ENCODE peak calls at places on chromosome 17, in four cellular contexts. One of them, this sample, is unnamed.

GRCh38 chr17:4258867-4259266 is 4.9 kb downstream of the ANKFY1 start:
- DNase-seq in body of pancreas: no peak
- DNase-seq in HL-60: no peak
- DNase-seq in HCT116: no peak
- DNase-seq in this sample: no peak

GRCh38 chr17:49694847-49695697 is 12.7 kb downstream of the SLC35B1 start:
- DNase-seq in body of pancreas: peak
- DNase-seq in HCT116: no peak
- DNase-seq in HL-60: peak
- DNase-seq in this sample: peak

GRCh38 chr17:4566785-4567184 is 6.4 kb upstream of the GGT6 start:
- DNase-seq in HCT116: peak
- DNase-seq in body of pancreas: peak
- DNase-seq in HL-60: peak
- DNase-seq in this sample: peak

GRCh38 chr17:78323821-78324390 is 36.0 kb downstream of the SOCS3 start:
- DNase-seq in HL-60: no peak
- DNase-seq in body of pancreas: no peak
- DNase-seq in HCT116: no peak
- DNase-seq in this sample: no peak

GRCh38 chr17:64622931-64623654 is 39.0 kb downstream of the SMURF2 start:
- DNase-seq in HCT116: peak
- DNase-seq in HL-60: no peak
- DNase-seq in body of pancreas: no peak
- DNase-seq in this sample: peak

GRCh38 chr17:41777579-41778188 is 8.8 kb downstream of the JUP start:
- DNase-seq in HL-60: no peak
- DNase-seq in body of pancreas: peak
- DNase-seq in HCT116: no peak
- DNase-seq in this sample: peak

GRCh38 chr17:14205992-14206461 is 30.6 kb downstream of the CDRT15 start:
- DNase-seq in HCT116: peak
- DNase-seq in HL-60: no peak
- DNase-seq in body of pancreas: peak
- DNase-seq in this sample: peak

GRCh38 chr17:42675348-42675983 is 1.3 kb downstream of the PLEKHH3 start:
- DNase-seq in HCT116: no peak
- DNase-seq in body of pancreas: peak
- DNase-seq in HL-60: no peak
- DNase-seq in this sample: no peak

GRCh38 chr17:49915670-49916069 is 53.3 kb upstream of the DLX4 start:
- DNase-seq in HL-60: no peak
- DNase-seq in HCT116: no peak
- DNase-seq in body of pancreas: no peak
- DNase-seq in this sample: no peak

GRCh38 chr17:2050246-2050866 is 4.5 kb upstream of the HIC1 start:
- DNase-seq in HL-60: no peak
- DNase-seq in HCT116: peak
- DNase-seq in body of pancreas: peak
- DNase-seq in this sample: peak

GRCh38 chr17:44502598-44503079 is 567 bp downstream of the GPATCH8 start:
- DNase-seq in body of pancreas: no peak
- DNase-seq in HL-60: no peak
- DNase-seq in HCT116: no peak
- DNase-seq in this sample: peak

GRCh38 chr17:8696951-8697745 is 47.5 kb downstream of the CCDC42 start:
- DNase-seq in HL-60: no peak
- DNase-seq in body of pancreas: no peak
- DNase-seq in HCT116: no peak
- DNase-seq in this sample: no peak

GRCh38 chr17:16930571-16931317 is 41.2 kb downstream of the TNFRSF13B start:
- DNase-seq in body of pancreas: no peak
- DNase-seq in HCT116: no peak
- DNase-seq in HL-60: no peak
- DNase-seq in this sample: no peak

GRCh38 chr17:57045868-57046671 is 39.0 kb upstream of the AKAP1 start:
- DNase-seq in HL-60: peak
- DNase-seq in body of pancreas: peak
- DNase-seq in HCT116: no peak
- DNase-seq in this sample: no peak

GRCh38 chr17:15957206-15957605 is 12.3 kb downstream of the ADORA2B start:
- DNase-seq in body of pancreas: no peak
- DNase-seq in HCT116: peak
- DNase-seq in HL-60: no peak
- DNase-seq in this sample: no peak

GRCh38 chr17:48382989-48383388 is 47.0 kb downstream of the SKAP1 start:
- DNase-seq in body of pancreas: no peak
- DNase-seq in HL-60: no peak
- DNase-seq in HCT116: no peak
- DNase-seq in this sample: no peak

GRCh38 chr17:1621273-1621954 is 7.2 kb downstream of the SLC43A2 start:
- DNase-seq in HL-60: no peak
- DNase-seq in body of pancreas: no peak
- DNase-seq in HCT116: no peak
- DNase-seq in this sample: no peak

GRCh38 chr17:81160306-81160705 is 5.0 kb upstream of the PVALEF start:
- DNase-seq in HL-60: peak
- DNase-seq in HCT116: no peak
- DNase-seq in body of pancreas: peak
- DNase-seq in this sample: no peak

GRCh38 chr17:76145231-76146052 is 4.4 kb upstream of the FOXJ1 start:
- DNase-seq in HCT116: no peak
- DNase-seq in HL-60: no peak
- DNase-seq in body of pancreas: no peak
- DNase-seq in this sample: no peak
- H3K27ac ChIP-seq in HCT116: no peak
- H3K27ac ChIP-seq in HL-60: no peak
- H3K27ac ChIP-seq in body of pancreas: no peak
- H3K27ac ChIP-seq in this sample: no peak

GRCh38 chr17:19361326-19361725 is 1.2 kb downstream of the B9D1 start:
- DNase-seq in body of pancreas: no peak
- DNase-seq in HL-60: no peak
- DNase-seq in HCT116: no peak
- DNase-seq in this sample: no peak

GRCh38 chr17:19363460-19364035 is 1.0 kb upstream of the B9D1 start:
- DNase-seq in body of pancreas: no peak
- DNase-seq in HCT116: no peak
- DNase-seq in HL-60: no peak
- DNase-seq in this sample: no peak

GRCh38 chr17:19362293-19363113 is at the start of gene B9D1:
- DNase-seq in HL-60: peak
- DNase-seq in HCT116: peak
- DNase-seq in body of pancreas: peak
- DNase-seq in this sample: peak

GRCh38 chr17:19361975-19362292 is 589 bp downstream of the B9D1 start:
- DNase-seq in HL-60: no peak
- DNase-seq in body of pancreas: no peak
- DNase-seq in HCT116: no peak
- DNase-seq in this sample: no peak

GRCh38 chr17:19363114-19363438 is 553 bp upstream of the B9D1 start:
- DNase-seq in HCT116: no peak
- DNase-seq in body of pancreas: no peak
- DNase-seq in HL-60: no peak
- DNase-seq in this sample: no peak
- TF ChIP-seq CTCF in HCT116: no peak
- TF ChIP-seq CTCF in body of pancreas: no peak
- TF ChIP-seq CTCF in HL-60: no peak
- TF ChIP-seq CTCF in this sample: peak

GRCh38 chr17:69884361-69884760 is 190.7 kb upstream of the KCNJ16 start:
- DNase-seq in HL-60: no peak
- DNase-seq in HCT116: no peak
- DNase-seq in body of pancreas: no peak
- DNase-seq in this sample: no peak
- H3K27ac ChIP-seq in HL-60: no peak
- H3K27ac ChIP-seq in HCT116: no peak
- H3K27ac ChIP-seq in body of pancreas: no peak
- H3K27ac ChIP-seq in this sample: no peak

GRCh38 chr17:51155416-51155815 is 2.1 kb downstream of the NME1 start:
- DNase-seq in HL-60: no peak
- DNase-seq in body of pancreas: no peak
- DNase-seq in HCT116: no peak
- DNase-seq in this sample: no peak

GRCh38 chr17:51152766-51153209 is 571 bp upstream of the NME1 start:
- DNase-seq in HCT116: no peak
- DNase-seq in HL-60: no peak
- DNase-seq in body of pancreas: peak
- DNase-seq in this sample: no peak

GRCh38 chr17:51150932-51151331 is 2.4 kb upstream of the NME1 start:
- DNase-seq in HL-60: no peak
- DNase-seq in HCT116: no peak
- DNase-seq in body of pancreas: no peak
- DNase-seq in this sample: no peak

GRCh38 chr17:51154176-51154575 is 817 bp downstream of the NME1 start:
- DNase-seq in HCT116: no peak
- DNase-seq in HL-60: no peak
- DNase-seq in body of pancreas: no peak
- DNase-seq in this sample: no peak

GRCh38 chr17:51153210-51154072 is at the start of gene NME1:
- DNase-seq in body of pancreas: peak
- DNase-seq in HL-60: peak
- DNase-seq in HCT116: peak
- DNase-seq in this sample: peak
- TF ChIP-seq CTCF in body of pancreas: peak
- TF ChIP-seq CTCF in HL-60: peak
- TF ChIP-seq CTCF in HCT116: peak
- TF ChIP-seq CTCF in this sample: peak

This sample was measured in RWPE1.